ENCODE peak calls at places on chromosomes 5 and 9, in five cellular contexts. S is IMR-90, V is mesendoderm, X is neural progenitor cell, K is PC-3. A is an unnamed sample.

GRCh38 chr9:129008469-129008965 is 19.6 kb downstream of the SH3GLB2 start:
- DNase-seq in S (no peak), V (no peak), X (no peak), K (no peak), A (no peak)

GRCh38 chr9:93587651-93588347 is 11.4 kb downstream of the PHF2 start:
- DNase-seq in S (no peak), V (peak; percentile 8), X (peak; percentile 27), K (no peak), A (no peak)

GRCh38 chr5:121918238-121918637 is 43.5 kb upstream of the SRFBP1 start:
- DNase-seq in S (no peak), V (no peak), X (no peak), K (no peak), A (no peak)

GRCh38 chr9:136853596-136854112 is 1.5 kb downstream of the MAMDC4 start:
- DNase-seq in S (no peak), V (no peak), X (no peak), K (no peak), A (no peak)

GRCh38 chr5:124059200-124059599 is 547.2 kb downstream of the CSNK1G3 start:
- DNase-seq in S (no peak), V (no peak), X (no peak), K (peak; percentile 65), A (no peak)

GRCh38 chr9:68705636-68706578 is 867 bp downstream of the PIP5K1B start:
- DNase-seq in S (no peak), V (peak; percentile 52), X (peak; percentile 31), K (no peak), A (no peak)

GRCh38 chr5:149675467-149676201 is 54.5 kb upstream of the PPARGC1B start:
- DNase-seq in S (no peak), V (no peak), X (no peak), K (no peak), A (no peak)

GRCh38 chr5:16568875-16569580 is 47.8 kb downstream of the RETREG1 start:
- DNase-seq in S (no peak), V (no peak), X (no peak), K (no peak), A (no peak)

GRCh38 chr5:171478946-171479775 is 59.7 kb downstream of the FGF18 start:
- DNase-seq in S (no peak), V (no peak), X (no peak), K (no peak), A (no peak)

GRCh38 chr9:127739614-127740322 is 4.7 kb upstream of the TOR2A start:
- DNase-seq in S (no peak), V (no peak), X (no peak), K (no peak), A (no peak)

GRCh38 chr9:87662808-87663528 is 63.0 kb upstream of the CTSL start:
- DNase-seq in S (peak; percentile 44), V (peak; percentile 94), X (peak; percentile 81), K (peak; percentile 69), A (peak; percentile 89)

GRCh38 chr5:43889238-43889637 is 286.3 kb downstream of the NNT start:
- DNase-seq in S (peak; percentile 3), V (no peak), X (no peak), K (no peak), A (no peak)

GRCh38 chr5:143820451-143820850 is 8.5 kb downstream of the HMHB1 start:
- DNase-seq in S (no peak), V (no peak), X (no peak), K (no peak), A (no peak)

GRCh38 chr5:52746539-52746938 is 41.2 kb upstream of the ITGA1 start:
- DNase-seq in S (peak; percentile 45), V (no peak), X (no peak), K (no peak), A (peak; percentile 78)

GRCh38 chr5:3886521-3887461 is 291.2 kb downstream of the IRX1 start:
- DNase-seq in S (no peak), V (no peak), X (no peak), K (no peak), A (no peak)

GRCh38 chr5:67028371-67028770 is 168.2 kb downstream of the CD180 start:
- DNase-seq in S (no peak), V (no peak), X (no peak), K (no peak), A (no peak)

GRCh38 chr9:89555426-89556375 is 49.1 kb upstream of the GADD45G start:
- DNase-seq in S (no peak), V (no peak), X (no peak), K (no peak), A (no peak)

GRCh38 chr5:143464723-143465490 is 61.4 kb upstream of the NR3C1 start:
- DNase-seq in S (no peak), V (no peak), X (no peak), K (no peak), A (no peak)

GRCh38 chr9:6944896-6945295 is 187.1 kb downstream of the KDM4C start:
- DNase-seq in S (peak; percentile 53), V (no peak), X (no peak), K (peak; percentile 79), A (peak; percentile 25)

GRCh38 chr9:133733074-133733408 is 5.1 kb downstream of the SARDH start:
- DNase-seq in S (no peak), V (peak; percentile 59), X (no peak), K (no peak), A (no peak)

GRCh38 chr5:160315968-160316367 is 3.6 kb upstream of the CCNJL start:
- DNase-seq in S (peak; percentile 73), V (peak; percentile 40), X (no peak), K (peak; percentile 98), A (peak; percentile 21)

GRCh38 chr9:3500044-3500443 is 25.8 kb downstream of the RFX3 start:
- DNase-seq in S (no peak), V (no peak), X (peak; percentile 26), K (no peak), A (no peak)

GRCh38 chr5:117188207-117188606 is 613.6 kb upstream of the SEMA6A start:
- DNase-seq in S (no peak), V (no peak), X (no peak), K (no peak), A (no peak)

GRCh38 chr5:122258241-122258640 is 53.8 kb upstream of the SNCAIP start:
- DNase-seq in S (no peak), V (no peak), X (no peak), K (no peak), A (no peak)

GRCh38 chr5:38473008-38473407 is 83.4 kb downstream of the LIFR start:
- DNase-seq in S (no peak), V (peak; percentile 96), X (no peak), K (no peak), A (no peak)

GRCh38 chr5:170076211-170076610 is 29.5 kb upstream of the FOXI1 start:
- DNase-seq in S (no peak), V (no peak), X (no peak), K (no peak), A (no peak)

GRCh38 chr5:124746252-124746915 is at the start of gene ZNF608:
- DNase-seq in S (peak; percentile 78), V (peak; percentile 75), X (peak; percentile 77), K (peak; percentile 50), A (peak; percentile 80)

DNA sequence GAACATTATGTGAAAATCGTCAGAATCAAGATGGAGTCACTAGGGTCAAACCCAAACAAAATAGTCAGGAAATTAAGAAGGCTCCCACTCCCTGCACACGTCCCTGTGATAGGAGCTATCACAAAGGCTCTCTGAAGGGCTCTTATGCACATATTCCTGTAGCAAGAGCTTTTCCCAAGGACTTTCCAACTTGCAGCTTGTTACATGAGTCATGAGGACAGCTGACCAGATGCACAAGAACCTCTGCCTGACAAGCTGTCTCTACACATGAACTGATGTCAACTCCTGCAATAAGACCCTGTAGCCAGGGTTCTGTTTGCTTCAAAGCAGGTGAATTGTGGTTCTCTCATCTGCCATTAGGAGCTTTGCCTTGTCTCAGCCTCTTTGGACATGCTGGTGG is 122.4 kb downstream of the OLFM1 start:
- DNase-seq in S (peak; percentile 1), V (no peak), X (no peak), K (no peak), A (no peak)
- H3K4me3 ChIP-seq in S (no peak overlapping the region), V (no peak overlapping the region), X (no peak overlapping the region), K (no peak overlapping the region), A (no peak overlapping the region)

GRCh38 chr9:126504086-126504976 is 109.4 kb upstream of the LMX1B start:
- DNase-seq in S (no peak), V (no peak), X (no peak), K (no peak), A (no peak)

GRCh38 chr9:126507318-126508109 is 106.2 kb upstream of the LMX1B start:
- DNase-seq in S (no peak), V (no peak), X (no peak), K (no peak), A (no peak)

GRCh38 chr9:126504977-126505455 is 108.7 kb upstream of the LMX1B start:
- DNase-seq in S (no peak), V (no peak), X (no peak), K (no peak), A (no peak)

GRCh38 chr9:126506361-126507317 is 107.1 kb upstream of the LMX1B start:
- DNase-seq in S (no peak), V (no peak), X (no peak), K (no peak), A (no peak)

DNA sequence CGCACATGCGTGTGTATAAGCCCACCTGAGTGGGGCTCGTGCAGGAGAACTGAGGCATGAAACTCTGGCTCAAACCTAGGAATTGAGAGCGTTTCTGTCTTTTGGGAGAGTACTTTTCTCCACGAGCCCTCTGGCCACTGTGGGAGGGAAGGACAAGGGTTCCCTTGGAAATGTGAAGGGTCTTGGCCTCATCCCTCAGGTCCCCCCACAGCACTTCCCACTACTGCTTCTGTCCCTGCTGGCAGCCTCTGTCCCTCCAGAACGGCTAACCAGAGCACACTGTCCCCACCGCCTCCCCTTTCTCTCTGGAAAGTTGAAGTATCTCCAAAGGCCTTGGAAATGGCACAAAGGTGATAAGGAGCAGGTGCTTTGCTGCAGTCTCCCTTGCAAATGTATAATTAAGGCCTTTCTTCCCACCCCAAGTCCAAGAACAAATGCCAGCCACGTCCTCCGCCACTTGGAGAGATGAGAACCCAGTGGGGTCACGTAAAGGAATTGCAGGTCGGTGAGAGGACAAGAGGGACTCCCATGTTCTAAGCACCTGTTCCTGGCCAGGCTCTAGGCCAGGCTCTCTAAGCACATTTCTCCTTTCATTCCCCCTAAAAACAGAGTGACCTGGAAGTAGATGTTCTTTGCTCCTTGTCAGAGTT is 107.9 kb upstream of the LMX1B start:
- DNase-seq in S (no peak), V (no peak), X (no peak), K (no peak), A (no peak)
- H3K9ac ChIP-seq in S (no peak overlapping the region), V (no peak overlapping the region), X (no peak overlapping the region), K (no peak overlapping the region), A (no peak overlapping the region)

GRCh38 chr5:54525692-54526091 is 8.1 kb downstream of the SNX18 start:
- DNase-seq in S (no peak), V (no peak), X (no peak), K (no peak), A (no peak)
- H3K4me1 ChIP-seq in S (peaks cover 29% of the 10 kb centered on the region), V (peaks cover 13% of the 10 kb centered on the region), X (peaks cover 29% of the 10 kb centered on the region), K (peaks cover 40% of the 10 kb centered on the region), A (peaks cover 71% of the 10 kb centered on the region)

DNA sequence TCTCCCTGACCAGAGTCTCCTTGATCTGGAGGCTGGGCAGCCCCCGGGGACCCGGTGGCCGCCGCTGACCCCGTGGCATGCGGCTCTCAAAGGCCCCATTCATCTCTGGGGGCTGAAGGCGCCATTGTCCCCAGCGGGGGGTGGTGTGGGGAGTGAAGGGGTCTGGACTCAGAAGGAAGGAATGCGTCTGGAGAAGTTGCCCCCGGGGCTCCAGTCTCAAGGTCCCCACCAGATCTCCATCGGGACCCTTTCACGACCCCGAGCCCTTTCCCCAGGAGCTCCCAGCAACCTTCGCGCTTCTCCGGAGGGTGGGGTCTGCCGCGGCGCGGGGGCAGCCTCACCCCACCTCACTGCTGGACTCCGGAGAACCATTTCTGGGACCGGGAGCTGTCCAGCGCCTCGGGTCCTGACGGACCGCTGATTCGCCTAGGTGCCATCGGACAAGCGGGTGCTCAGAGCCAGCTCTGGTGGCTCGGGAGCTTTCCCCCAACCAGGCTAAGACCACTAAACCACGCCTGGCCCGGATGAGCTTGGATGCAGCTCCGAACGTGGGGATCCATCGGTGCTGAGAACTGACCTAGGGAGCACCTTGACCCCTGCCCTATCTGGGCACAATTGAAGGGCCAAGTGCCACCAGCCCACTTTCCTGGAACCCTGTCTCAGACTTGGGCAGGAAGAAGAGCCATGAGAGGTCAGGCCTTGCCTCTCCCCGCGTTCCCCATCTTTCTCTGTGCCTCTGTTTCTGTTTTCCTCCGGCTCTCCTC is 5.2 kb upstream of the PCDH1 start:
- DNase-seq in S (peak; percentile 11), V (peak; percentile 79), X (peak; percentile 89), K (peak; percentile 26), A (peak; percentile 66)
- H3K4me3 ChIP-seq in S (no peak overlapping the region), V (no peak overlapping the region), X (peak overlapping the region; percentile 52), K (no peak overlapping the region), A (no peak overlapping the region)

A was measured in adipocyte.